ENCODE peak calls at places on chromosome 11, in ten cellular contexts. H is stimulated activated CD4-positive, alpha-beta T cell treated with anti-CD3 and anti-CD28 coated beads, Interleukin-1b, Interleukin-23, amount 100 ng/mL, for 24 hours; G is HT-29; Q is activated naive CD8-positive, alpha-beta T cell treated with anti-CD3 and anti-CD28 coated beads, Interleukin-2, amount 10 ng/mL, durations not matched to agents 7 days and 5 days; Z is foreskin fibroblast; E is colonic mucosa; B is anterior cingulate cortex; I is astrocyte of the spinal cord; F is activated T-cell treated with anti-CD3 and anti-CD28 coated beads for 4 hours; A is stimulated activated CD8-positive, alpha-beta memory T cell treated with anti-CD3 and anti-CD28 coated beads, Interleukin-7, amount 100 ng/mL, for 48 hours. O is an unnamed sample.

GRCh38 chr11:16897460-16898061 is 116.7 kb downstream of the PLEKHA7 start:
- DNase-seq in A (no peak), G (no peak), Q (no peak), F (no peak), B (no peak), Z (no peak), E (no peak), I (no peak), H (no peak), O (no peak)

GRCh38 chr11:67699521-67699920 is 25.1 kb upstream of the ALDH3B2 start:
- DNase-seq in A (no peak), B (no peak), I (no peak), Q (no peak), G (peak; percentile 55), Z (no peak), F (no peak), H (no peak), E (no peak), O (no peak)

GRCh38 chr11:134038897-134039470 is 29.9 kb upstream of the JAM3 start:
- DNase-seq in G (no peak), H (no peak), B (no peak), E (no peak), F (no peak), I (no peak), A (no peak), Q (no peak), Z (no peak), O (no peak)

GRCh38 chr11:105357764-105358163 is 218.2 kb upstream of the CARD18 start:
- DNase-seq in B (no peak), F (no peak), A (no peak), Q (no peak), Z (no peak), G (no peak), H (no peak), E (no peak), I (peak; percentile 30), O (no peak)

GRCh38 chr11:19060629-19061028 is at the start of gene MRGPRX2:
- DNase-seq in Z (no peak), G (no peak), E (no peak), Q (no peak), A (no peak), B (no peak), I (no peak), H (no peak), F (no peak), O (peak; percentile 22)

GRCh38 chr11:75032550-75032935 is 43.8 kb downstream of the NEU3 start:
- DNase-seq in Z (no peak), E (no peak), G (no peak), I (no peak), B (no peak), Q (no peak), H (no peak), A (no peak), F (no peak), O (no peak)

GRCh38 chr11:130096823-130097222 is 27.1 kb downstream of the APLP2 start:
- DNase-seq in Q (no peak), I (no peak), Z (no peak), G (no peak), F (no peak), A (no peak), H (no peak), B (no peak), E (no peak), O (no peak)

GRCh38 chr11:62013266-62014157 is 46.1 kb upstream of the FTH1 start:
- DNase-seq in Q (no peak), I (no peak), B (no peak), E (peak; percentile 74), H (no peak), F (no peak), Z (peak; percentile 12), G (peak; percentile 51), A (no peak), O (no peak)

GRCh38 chr11:108338750-108339149 is 115.9 kb downstream of the ATM start:
- DNase-seq in A (no peak), B (no peak), G (no peak), Q (no peak), Z (no peak), E (no peak), I (no peak), F (no peak), H (no peak), O (no peak)

GRCh38 chr11:118109231-118109630 is 22.5 kb upstream of the SMIM35 start:
- DNase-seq in Q (no peak), Z (peak; percentile 16), F (no peak), A (no peak), I (no peak), B (no peak), H (no peak), E (no peak), G (no peak), O (no peak)

GRCh38 chr11:83918471-83918870 is 632.3 kb upstream of the CCDC90B start:
- DNase-seq in B (no peak), I (peak; percentile 8), G (no peak), Q (no peak), H (no peak), A (no peak), E (no peak), Z (no peak), F (no peak), O (no peak)

GRCh38 chr11:117070016-117070415 is 28.2 kb downstream of the SIK3 start:
- DNase-seq in Z (no peak), E (no peak), G (no peak), I (no peak), B (no peak), Q (no peak), A (no peak), H (no peak), F (no peak), O (no peak)

GRCh38 chr11:85953491-85954143 is 98.4 kb downstream of the CCDC83 start:
- DNase-seq in Q (no peak), F (no peak), Z (peak; percentile 58), G (no peak), I (no peak), H (no peak), E (no peak), A (no peak), B (no peak), O (no peak)

GRCh38 chr11:93116641-93117577 is 80.9 kb downstream of the SLC36A4 start:
- DNase-seq in E (peak; percentile 92), Z (no peak), H (no peak), A (no peak), B (no peak), F (no peak), I (no peak), Q (no peak), G (peak; percentile 86), O (no peak)

GRCh38 chr11:88310246-88310645 is 27.3 kb downstream of the CTSC start:
- DNase-seq in H (no peak), F (no peak), Q (no peak), A (no peak), B (no peak), Z (no peak), G (no peak), I (peak; percentile 31), E (no peak), O (no peak)

GRCh38 chr11:112162761-112163669 is 879 bp downstream of the IL18 start:
- DNase-seq in I (peak; percentile 60), F (no peak), Z (no peak), A (no peak), E (no peak), G (peak; percentile 43), Q (no peak), B (no peak), H (no peak), O (no peak)

GRCh38 chr11:76702378-76703128 is 32.0 kb upstream of the LRRC32 start:
- DNase-seq in Q (no peak), B (no peak), G (no peak), F (no peak), A (no peak), Z (no peak), E (no peak), I (no peak), H (no peak), O (no peak)

GRCh38 chr11:117903505-117904382 is 25.5 kb downstream of the TMPRSS13 start:
- DNase-seq in A (no peak), F (no peak), E (no peak), H (no peak), Z (no peak), Q (no peak), B (no peak), G (no peak), I (no peak), O (no peak)

GRCh38 chr11:61446211-61446651 is 16.3 kb downstream of the SDHAF2 start:
- DNase-seq in G (peak; percentile 98), Z (peak; percentile 93), F (peak; percentile 68), Q (peak; percentile 75), H (peak; percentile 67), A (peak; percentile 45), E (peak; percentile 90), B (peak; percentile 75), I (peak; percentile 96), O (peak; percentile 92)

GRCh38 chr11:96097844-96098421 is 174.0 kb upstream of the MTMR2 start:
- DNase-seq in I (no peak), F (no peak), H (no peak), G (peak; percentile 64), Z (no peak), E (peak; percentile 43), B (no peak), Q (no peak), A (no peak), O (no peak)

GRCh38 chr11:45771194-45771941 is 33.6 kb upstream of the SLC35C1 start:
- DNase-seq in Q (peak; percentile 79), H (peak; percentile 53), F (peak; percentile 74), A (peak; percentile 31), Z (no peak), G (peak; percentile 85), E (peak; percentile 82), I (peak; percentile 41), B (peak; percentile 42), O (peak; percentile 84)